ENCODE peak calls at places on chromosome 21, in ten cellular contexts. W is hippocampal formation; G is NCI-H1092; Y is endodermal cell; A is IMR-90; K is NCI-H2081; E is activated naive CD8-positive, alpha-beta T cell treated with anti-CD3 and anti-CD28 coated beads for 36 hours; C is hypothalamus; N is activated B cell treated with CpG ODN at 0.5 μM for 24 hours; R is HuH-7.5. L is an unnamed sample.

GRCh38 chr21:31593161-31593560 is 66.3 kb upstream of the SOD1 start:
- DNase-seq in W (no peak), G (no peak), Y (no peak), A (no peak), K (no peak), E (no peak), C (no peak), N (no peak), R (no peak), L (no peak)

GRCh38 chr21:18155508-18156193 is 89.0 kb upstream of the CHODL start:
- DNase-seq in W (no peak), G (no peak), Y (no peak), A (no peak), K (no peak), E (no peak), C (no peak), N (no peak), R (no peak), L (peak)

GRCh38 chr21:35019631-35020032 is 29.5 kb downstream of the RUNX1 start:
- DNase-seq in W (no peak), G (no peak), Y (peak), A (no peak), K (no peak), E (no peak), C (no peak), N (no peak), R (no peak), L (no peak)

GRCh38 chr21:41817228-41817627 is 50.4 kb upstream of the RIPK4 start:
- DNase-seq in W (peak), G (peak), Y (peak), A (peak), K (peak), E (peak), C (peak), N (no peak), R (peak), L (peak)

GRCh38 chr21:33071878-33072306 is 2.0 kb downstream of the OLIG1 start:
- DNase-seq in W (no peak), G (no peak), Y (peak), A (peak), K (no peak), E (no peak), C (no peak), N (no peak), R (no peak), L (peak)

GRCh38 chr21:38244407-38244787 is 12.4 kb upstream of the KCNJ15 start:
- DNase-seq in W (no peak), G (no peak), Y (no peak), A (no peak), K (no peak), E (no peak), C (no peak), N (no peak), R (no peak), L (no peak)

GRCh38 chr21:35547946-35548774 is 499.1 kb upstream of the RUNX1 start:
- DNase-seq in W (no peak), G (no peak), Y (no peak), A (no peak), K (no peak), E (no peak), C (no peak), N (no peak), R (no peak), L (no peak)

GRCh38 chr21:32347351-32347750 is 45.5 kb downstream of the URB1 start:
- DNase-seq in W (no peak), G (no peak), Y (no peak), A (no peak), K (no peak), E (no peak), C (no peak), N (no peak), R (no peak), L (no peak)

GRCh38 chr21:26124421-26124833 is 46.1 kb downstream of the APP start:
- DNase-seq in W (no peak), G (no peak), Y (no peak), A (peak), K (no peak), E (no peak), C (no peak), N (no peak), R (no peak), L (peak)

GRCh38 chr21:19256934-19257660 is 853.5 kb upstream of the TMPRSS15 start:
- DNase-seq in W (no peak), G (no peak), Y (peak), A (no peak), K (no peak), E (no peak), C (no peak), N (no peak), R (no peak), L (no peak)

GRCh38 chr21:17105972-17106371 is 406.9 kb upstream of the CXADR start:
- DNase-seq in W (no peak), G (no peak), Y (no peak), A (no peak), K (no peak), E (no peak), C (no peak), N (no peak), R (no peak), L (no peak)

GRCh38 chr21:45060675-45061311 is 13.6 kb upstream of the ADARB1 start:
- DNase-seq in W (no peak), G (no peak), Y (no peak), A (no peak), K (no peak), E (no peak), C (no peak), N (no peak), R (no peak), L (no peak)

GRCh38 chr21:42564561-42564971 is 50.9 kb downstream of the SLC37A1 start:
- DNase-seq in W (no peak), G (no peak), Y (peak), A (no peak), K (no peak), E (no peak), C (no peak), N (no peak), R (no peak), L (no peak)